ENCODE peak calls at places on chromosomes 6 and 20, in five cellular contexts. H, O, P, Z and M are unnamed samples.

GRCh38 chr20:3162080-3162611 is 2.5 kb upstream of the FASTKD5 start:
- DNase-seq in H (no peak), O (no peak), P (no peak), Z (no peak), M (no peak)

GRCh38 chr6:43496370-43497128 is 13.6 kb downstream of the LRRC73 start:
- DNase-seq in H (peak), O (no peak), P (peak), Z (peak), M (peak)

GRCh38 chr6:150631283-150631981 is 31.7 kb downstream of the PLEKHG1 start:
- DNase-seq in H (no peak), O (no peak), P (no peak), Z (no peak), M (no peak)

GRCh38 chr6:163890100-163890499 is 475.6 kb downstream of the QKI start:
- DNase-seq in H (no peak), O (no peak), P (no peak), Z (no peak), M (no peak)

GRCh38 chr20:46400828-46401477 is 5.5 kb downstream of the ELMO2 start:
- DNase-seq in H (peak), O (peak), P (peak), Z (no peak), M (peak)

GRCh38 chr6:24918641-24919403 is 16.9 kb downstream of the RIPOR2 start:
- DNase-seq in H (no peak), O (no peak), P (no peak), Z (peak), M (no peak)

GRCh38 chr6:76684881-76685280 is 612.4 kb upstream of the IMPG1 start:
- DNase-seq in H (peak), O (no peak), P (peak), Z (no peak), M (peak)

GRCh38 chr20:9348316-9348715 is 166.1 kb upstream of the LAMP5 start:
- DNase-seq in H (no peak), O (no peak), P (no peak), Z (no peak), M (no peak)

GRCh38 chr6:21046276-21046675 is 512.0 kb downstream of the CDKAL1 start:
- DNase-seq in H (no peak), O (no peak), P (peak), Z (no peak), M (no peak)

GRCh38 chr6:106084973-106085686 is 1.0 kb upstream of the PRDM1 start:
- DNase-seq in H (peak), O (peak), P (peak), Z (no peak), M (peak)

GRCh38 chr20:46144626-46145025 is 26.5 kb downstream of the CD40 start:
- DNase-seq in H (no peak), O (no peak), P (no peak), Z (no peak), M (no peak)

GRCh38 chr20:57835462-57836455 is 125.9 kb upstream of the PMEPA1 start:
- DNase-seq in H (no peak), O (no peak), P (no peak), Z (no peak), M (no peak)

GRCh38 chr6:13470240-13471140 is 16.9 kb downstream of the GFOD1 start:
- DNase-seq in H (no peak), O (no peak), P (no peak), Z (no peak), M (no peak)

GRCh38 chr6:35411066-35411465 is 41.1 kb upstream of the FANCE start:
- DNase-seq in H (no peak), O (no peak), P (no peak), Z (no peak), M (no peak)

GRCh38 chr6:43984442-43985321 is 142.6 kb downstream of the MRPL14 start:
- DNase-seq in H (peak), O (no peak), P (no peak), Z (peak), M (peak)

GRCh38 chr20:58481541-58482021 is 33.6 kb downstream of the APCDD1L start:
- DNase-seq in H (peak), O (peak), P (peak), Z (peak), M (peak)

GRCh38 chr20:8073024-8073832 is 53.7 kb upstream of the TMX4 start:
- DNase-seq in H (peak), O (peak), P (peak), Z (no peak), M (peak)

GRCh38 chr20:32534661-32535240 is 50.4 kb downstream of the NOL4L start:
- DNase-seq in H (no peak), O (no peak), P (no peak), Z (no peak), M (no peak)

GRCh38 chr6:166977626-166978550 is 21.3 kb upstream of the CEP43 start:
- DNase-seq in H (no peak), O (no peak), P (no peak), Z (no peak), M (peak)

GRCh38 chr20:31713312-31714049 is 9.2 kb downstream of the BCL2L1 start:
- DNase-seq in H (peak), O (peak), P (peak), Z (peak), M (peak)

GRCh38 chr6:48641544-48641943 is 530.5 kb upstream of the PTCHD4 start:
- DNase-seq in H (peak), O (peak), P (peak), Z (no peak), M (peak)

GRCh38 chr6:46078294-46078693 is 51.5 kb upstream of the ENPP4 start:
- DNase-seq in H (no peak), O (no peak), P (no peak), Z (no peak), M (no peak)

GRCh38 chr20:10306440-10307358 is 88.1 kb downstream of the SNAP25 start:
- DNase-seq in H (peak), O (peak), P (peak), Z (no peak), M (peak)

GRCh38 chr20:42775866-42776265 is 413.8 kb downstream of the PTPRT start:
- DNase-seq in H (no peak), O (no peak), P (no peak), Z (no peak), M (no peak)

GRCh38 chr6:62516287-62517152 is 230.5 kb upstream of the KHDRBS2 start:
- DNase-seq in H (no peak), O (no peak), P (no peak), Z (no peak), M (no peak)

GRCh38 chr20:63896136-63896890 is 1.4 kb downstream of the DNAJC5 start:
- DNase-seq in H (peak), O (peak), P (peak), Z (peak), M (peak)

GRCh38 chr6:21900730-21901129 is 307.2 kb downstream of the SOX4 start:
- DNase-seq in H (peak), O (peak), P (peak), Z (no peak), M (peak)

GRCh38 chr6:31412506-31412905 is 9.1 kb downstream of the MICA start:
- DNase-seq in H (no peak), O (no peak), P (no peak), Z (no peak), M (no peak)

GRCh38 chr6:150196942-150197745 is 54.3 kb downstream of the PPP1R14C start:
- DNase-seq in H (no peak), O (no peak), P (no peak), Z (no peak), M (no peak)

GRCh38 chr20:51955756-51956155 is 153.4 kb upstream of the SALL4 start:
- DNase-seq in H (no peak), O (no peak), P (peak), Z (no peak), M (peak)

DNA sequence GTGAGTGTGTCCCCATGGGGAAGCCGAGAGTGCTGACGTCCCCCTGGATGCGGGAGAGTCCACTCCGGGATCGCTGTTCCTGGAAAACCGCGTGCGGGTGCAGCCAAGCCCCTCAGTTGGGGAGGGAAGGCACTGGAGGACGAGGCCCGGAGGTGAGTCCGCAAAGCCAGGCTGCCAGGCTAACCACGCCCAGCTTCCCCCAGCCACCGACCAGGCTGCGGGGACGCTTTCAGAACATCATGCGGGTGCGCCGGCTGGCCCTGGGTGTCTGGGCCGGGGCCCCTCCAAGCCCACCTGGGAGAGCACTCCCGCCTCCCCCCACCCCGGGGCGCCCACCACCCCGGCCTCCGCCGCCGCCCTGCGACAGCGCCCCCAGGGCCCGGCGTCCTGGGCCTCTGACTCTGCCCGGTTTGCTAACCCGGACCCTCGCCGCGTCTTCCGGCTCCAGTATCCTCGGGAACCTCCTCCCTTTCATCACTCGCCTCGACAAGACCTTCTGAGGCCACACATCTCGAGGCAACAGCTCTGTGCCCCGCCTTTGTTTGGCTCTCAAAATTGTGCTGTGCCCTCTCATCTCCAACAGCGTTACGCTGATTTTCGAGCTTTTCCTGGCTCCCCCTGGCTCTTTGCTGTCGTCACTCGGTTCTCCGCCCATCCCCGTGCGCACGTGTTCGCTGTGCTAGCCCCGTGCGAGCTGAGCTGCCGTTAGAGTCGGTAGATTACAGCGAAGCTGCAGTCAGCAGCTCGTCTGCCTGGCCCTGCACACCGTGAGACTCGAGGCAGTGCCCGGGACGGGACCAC is 47.1 kb upstream of the ENTPD6 start:
- DNase-seq in H (peak), O (no peak), P (peak), Z (peak), M (peak)
- H3K4me3 ChIP-seq in H (peak), O (no peak), P (peak), Z (peak), M (peak)

GRCh38 chr20:44251284-44251683 is 4.2 kb downstream of the GDAP1L1 start:
- DNase-seq in H (no peak), O (no peak), P (no peak), Z (no peak), M (no peak)

GRCh38 chr20:44248420-44248759 is 1.3 kb downstream of the GDAP1L1 start:
- DNase-seq in H (no peak), O (no peak), P (no peak), Z (no peak), M (no peak)

GRCh38 chr20:44247131-44247571 is at the start of gene GDAP1L1:
- DNase-seq in H (no peak), O (no peak), P (no peak), Z (no peak), M (no peak)

GRCh38 chr20:44245977-44246376 is 1.1 kb upstream of the GDAP1L1 start:
- DNase-seq in H (no peak), O (no peak), P (no peak), Z (no peak), M (no peak)

GRCh38 chr20:44247676-44248419 is 740 bp downstream of the GDAP1L1 start:
- DNase-seq in H (peak), O (no peak), P (peak), Z (no peak), M (peak)
- TF ChIP-seq CTCF in H (peak), O (no peak), P (peak), Z (no peak), M (peak)

GRCh38 chr6:15444081-15444731 is 198.3 kb downstream of the JARID2 start:
- DNase-seq in H (peak), O (no peak), P (no peak), Z (no peak), M (no peak)

GRCh38 chr6:15441215-15441868 is 195.5 kb downstream of the JARID2 start:
- DNase-seq in H (peak), O (peak), P (peak), Z (no peak), M (peak)

GRCh38 chr6:15443119-15443518 is 197.2 kb downstream of the JARID2 start:
- DNase-seq in H (peak), O (peak), P (peak), Z (no peak), M (peak)

GRCh38 chr6:15441982-15442381 is 196.1 kb downstream of the JARID2 start:
- DNase-seq in H (no peak), O (no peak), P (no peak), Z (no peak), M (no peak)

DNA sequence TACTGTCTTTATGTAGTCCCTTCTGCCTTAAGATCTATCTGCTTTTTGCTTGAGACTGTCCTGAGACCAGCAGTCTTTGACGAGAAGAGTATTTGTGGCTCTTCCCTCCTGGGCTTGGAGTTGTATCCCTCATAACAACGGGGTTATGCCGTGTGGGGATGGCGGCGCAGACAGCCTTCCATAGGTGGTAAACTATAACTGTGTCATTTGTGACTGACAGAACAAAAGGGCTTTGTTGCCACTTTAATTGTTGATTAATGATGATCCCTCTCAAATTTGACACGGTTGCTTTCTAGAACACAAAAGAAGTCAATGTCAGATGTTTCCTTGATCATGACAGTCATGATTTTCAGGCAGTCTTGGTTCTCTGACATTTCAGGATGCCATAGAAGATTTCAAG is 196.6 kb downstream of the JARID2 start:
- DNase-seq in H (no peak), O (no peak), P (no peak), Z (no peak), M (no peak)
- H3K4me3 ChIP-seq in H (no peak), O (no peak), P (no peak), Z (no peak), M (no peak)

DNA sequence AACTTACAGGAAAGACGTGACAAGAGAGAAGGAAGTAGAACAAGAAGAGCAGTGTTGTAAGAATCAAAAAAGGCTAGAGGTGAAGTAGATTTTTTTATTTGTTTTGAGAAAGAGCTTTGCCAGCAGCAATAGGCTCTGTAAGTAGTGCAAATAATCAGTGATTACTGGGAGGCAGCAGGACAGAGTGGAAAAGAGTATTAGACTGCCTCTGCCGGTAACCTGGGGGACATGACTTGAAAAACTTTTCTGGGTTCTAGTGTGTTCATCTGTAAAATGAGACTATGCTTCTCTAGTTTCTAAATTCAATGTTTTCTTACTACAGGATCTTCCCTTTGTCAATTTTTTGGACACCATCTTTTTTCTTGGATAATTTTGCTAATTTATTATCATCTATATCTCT is 5.8 kb upstream of the IRAK1BP1 start:
- DNase-seq in H (no peak), O (peak), P (no peak), Z (no peak), M (no peak)
- TF ChIP-seq CTCF in H (no peak), O (peak), P (peak), Z (no peak), M (peak)

GRCh38 chr6:34317882-34318491 is 69.2 kb upstream of the SMIM29 start:
- DNase-seq in H (peak), O (no peak), P (no peak), Z (no peak), M (no peak)

GRCh38 chr6:34315256-34315655 is 66.5 kb upstream of the SMIM29 start:
- DNase-seq in H (no peak), O (no peak), P (no peak), Z (no peak), M (no peak)

GRCh38 chr6:34316442-34317171 is 67.8 kb upstream of the SMIM29 start:
- DNase-seq in H (no peak), O (no peak), P (no peak), Z (no peak), M (no peak)

GRCh38 chr6:34317172-34317477 is 68.3 kb upstream of the SMIM29 start:
- DNase-seq in H (no peak), O (no peak), P (no peak), Z (no peak), M (no peak)

GRCh38 chr6:34315780-34316179 is 67.0 kb upstream of the SMIM29 start:
- DNase-seq in H (no peak), O (no peak), P (no peak), Z (no peak), M (no peak)
- H3K4me3 ChIP-seq in H (no peak), O (no peak), P (no peak), Z (no peak), M (no peak)

GRCh38 chr20:22207280-22207679 is 377.1 kb downstream of the FOXA2 start:
- DNase-seq in H (no peak), O (no peak), P (no peak), Z (no peak), M (no peak)
- TF ChIP-seq CTCF in H (no peak), O (no peak), P (no peak), Z (no peak), M (no peak)

GRCh38 chr20:19251958-19252669 is 39.7 kb downstream of the SLC24A3 start:
- DNase-seq in H (no peak), O (no peak), P (no peak), Z (no peak), M (no peak)
- H3K4me3 ChIP-seq in H (no peak), O (no peak), P (no peak), Z (no peak), M (no peak)